ENCODE peak calls at places on chromosomes 16 and 17, in nine cellular contexts. X is type B pancreatic cell; H is CMK; J is NCI-H1436; B is fibroblast of the conjunctiva; C is Caki2; T is HFF-Myc; K is stimulated activated effector memory CD8-positive, alpha-beta T cell treated with anti-CD3 and anti-CD28 coated beads, Interleukin-12 subunit alpha, Interleukin-12 subunit beta, amount 100 ng/mL, for 72 hours; Y is fibroblast of lung. M is an unnamed sample.

GRCh38 chr16:19014456-19014855 is 30.7 kb downstream of the TMC7 start:
- DNase-seq in K (no peak), H (no peak), B (no peak), X (no peak), J (no peak), Y (no peak), C (no peak), T (no peak), M (no peak)

GRCh38 chr17:63698381-63698885 is 1.5 kb downstream of the LIMD2 start:
- DNase-seq in J (no peak), K (no peak), T (no peak), H (no peak), C (no peak), B (no peak), X (no peak), Y (no peak), M (no peak)

GRCh38 chr17:29138991-29139682 is 41.1 kb downstream of the MYO18A start:
- DNase-seq in K (peak; percentile 36), X (no peak), Y (no peak), T (no peak), C (no peak), B (no peak), J (no peak), H (peak; percentile 70), M (no peak)

GRCh38 chr17:75834279-75834920 is 9.8 kb downstream of the UNC13D start:
- DNase-seq in Y (no peak), K (no peak), J (no peak), X (no peak), T (no peak), C (no peak), H (no peak), B (no peak), M (no peak)

GRCh38 chr16:10961231-10961630 is 16.9 kb downstream of the CLEC16A start:
- DNase-seq in H (no peak), X (no peak), K (no peak), J (no peak), Y (peak; percentile 86), C (no peak), B (no peak), T (peak; percentile 40), M (no peak)

GRCh38 chr16:12878973-12879372 is 22.4 kb upstream of the SHISA9 start:
- DNase-seq in J (no peak), T (no peak), X (no peak), Y (no peak), H (no peak), K (no peak), B (no peak), C (no peak), M (no peak)

GRCh38 chr17:82930924-82931695 is 91.3 kb upstream of the ZNF750 start:
- DNase-seq in X (peak; percentile 62), B (no peak), J (no peak), C (no peak), T (no peak), H (no peak), K (no peak), Y (no peak), M (no peak)

GRCh38 chr16:726438-727290 is at the start of the genes CCDC78 and HAGHL:
- DNase-seq in B (no peak), C (peak; percentile 72), Y (peak; percentile 40), K (peak; percentile 60), X (no peak), J (peak; percentile 12), H (peak; percentile 45), T (no peak), M (no peak)

GRCh38 chr16:81366316-81366932 is 51.7 kb downstream of the GAN start:
- DNase-seq in H (no peak), Y (peak; percentile 64), C (peak; percentile 40), X (no peak), K (no peak), T (peak; percentile 42), J (peak; percentile 34), B (peak; percentile 33), M (peak; percentile 28)

GRCh38 chr16:88508868-88509748 is 56.0 kb downstream of the ZFPM1 start:
- DNase-seq in X (no peak), C (no peak), H (no peak), T (no peak), B (no peak), J (no peak), Y (no peak), K (no peak), M (no peak)

GRCh38 chr17:61400786-61401279 is 1.2 kb downstream of the TBX2 start:
- DNase-seq in X (no peak), Y (peak; percentile 24), J (no peak), K (no peak), H (no peak), C (no peak), T (no peak), B (no peak), M (no peak)

GRCh38 chr16:9817586-9817985 is 364.6 kb downstream of the GRIN2A start:
- DNase-seq in J (no peak), B (no peak), T (no peak), Y (no peak), H (no peak), X (no peak), C (no peak), K (no peak), M (no peak)

GRCh38 chr16:29312835-29313558 is 93.5 kb downstream of the NPIPB11 start:
- DNase-seq in J (peak; percentile 57), Y (no peak), C (no peak), H (no peak), X (no peak), K (no peak), T (no peak), B (peak; percentile 6), M (no peak)

GRCh38 chr16:19139436-19140091 is 25.8 kb downstream of the ITPRIPL2 start:
- DNase-seq in H (no peak), T (no peak), B (no peak), Y (no peak), C (no peak), X (no peak), J (no peak), K (no peak), M (no peak)

GRCh38 chr17:12231027-12231682 is 210.5 kb downstream of the MAP2K4 start:
- DNase-seq in K (no peak), H (no peak), Y (no peak), J (no peak), T (no peak), C (no peak), X (no peak), B (no peak), M (no peak)

GRCh38 chr17:49444384-49444783 is 29.7 kb upstream of the PHB1 start:
- DNase-seq in H (no peak), K (no peak), X (no peak), B (no peak), Y (no peak), T (no peak), J (no peak), C (no peak), M (no peak)

GRCh38 chr17:79852748-79853147 is 13.5 kb upstream of the CBX4 start:
- DNase-seq in X (no peak), T (no peak), B (no peak), J (no peak), H (no peak), C (peak; percentile 71), K (no peak), Y (peak; percentile 61), M (no peak)

GRCh38 chr17:35795007-35795870 is at the start of gene MMP28:
- DNase-seq in K (peak; percentile 40), J (peak; percentile 17), H (no peak), Y (no peak), B (no peak), C (peak; percentile 37), X (no peak), T (no peak), M (no peak)

GRCh38 chr16:8751481-8752311 is 45.7 kb downstream of the TMEM186 start:
- DNase-seq in Y (peak; percentile 42), K (no peak), B (peak; percentile 8), J (no peak), H (no peak), X (no peak), C (peak; percentile 76), T (peak; percentile 20), M (no peak)

GRCh38 chr17:2996208-2996855 is 67.1 kb downstream of the OR1D5 start:
- DNase-seq in B (peak; percentile 37), H (no peak), Y (peak; percentile 91), T (no peak), K (no peak), C (no peak), X (no peak), J (no peak), M (no peak)

GRCh38 chr17:74935585-74936469 is at the start of gene OTOP3:
- DNase-seq in C (no peak), H (no peak), X (no peak), B (no peak), T (no peak), K (no peak), J (no peak), Y (no peak), M (no peak)

GRCh38 chr17:43661699-43662431 is at the start of gene MEOX1:
- DNase-seq in B (peak; percentile 51), H (no peak), K (peak; percentile 20), J (no peak), Y (peak; percentile 71), T (peak; percentile 80), X (no peak), C (no peak), M (no peak)

GRCh38 chr17:81994593-81995462 is 17.4 kb downstream of the ASPSCR1 start:
- DNase-seq in K (no peak), Y (peak; percentile 33), C (no peak), T (no peak), B (no peak), J (no peak), H (no peak), X (no peak), M (no peak)

GRCh38 chr17:34725740-34726139 is 146.4 kb downstream of the TMEM132E start:
- DNase-seq in B (no peak), H (no peak), Y (no peak), X (peak; percentile 24), C (no peak), J (no peak), T (no peak), K (no peak), M (no peak)

GRCh38 chr17:65537845-65538678 is 23.4 kb downstream of the AXIN2 start:
- DNase-seq in T (no peak), B (no peak), K (no peak), C (no peak), J (no peak), X (no peak), H (no peak), Y (no peak), M (no peak)

GRCh38 chr17:67221062-67221998 is 23.7 kb downstream of the HELZ start:
- DNase-seq in C (no peak), T (no peak), B (no peak), K (no peak), X (no peak), Y (peak; percentile 54), H (no peak), J (peak; percentile 39), M (no peak)